ENCODE peak calls at places on chromosomes 5 and 9, in five cellular contexts. R, X, I, L and Q are unnamed samples.
A peak's percentile ranks its signal among the peaks of the same experiment; 100 is the strongest.

GRCh38 chr5:41459557-41459956 is 50.8 kb downstream of the PLCXD3 start:
- DNase-seq in R (no peak), X (no peak), I (no peak), L (no peak), Q (no peak)

GRCh38 chr9:127419306-127419705 is 4.9 kb upstream of the ZNF79 start:
- DNase-seq in R (no peak), X (no peak), I (no peak), L (no peak), Q (no peak)

GRCh38 chr5:54719384-54720306 is 202.1 kb downstream of the SNX18 start:
- DNase-seq in R (no peak), X (no peak), I (no peak), L (no peak), Q (no peak)

GRCh38 chr5:88729476-88730182 is 153.4 kb downstream of the MEF2C start:
- DNase-seq in R (peak; percentile 61), X (peak; percentile 86), I (no peak), L (peak; percentile 80), Q (peak; percentile 26)

GRCh38 chr5:106047341-106047740 is 1623.4 kb downstream of the EFNA5 start:
- DNase-seq in R (no peak), X (no peak), I (no peak), L (no peak), Q (no peak)

GRCh38 chr9:37200572-37201005 is 80.2 kb downstream of the ZCCHC7 start:
- DNase-seq in R (peak; percentile 36), X (no peak), I (no peak), L (no peak), Q (no peak)

GRCh38 chr5:125331987-125332628 is 585.7 kb upstream of the ZNF608 start:
- DNase-seq in R (no peak), X (no peak), I (no peak), L (no peak), Q (no peak)

GRCh38 chr5:90542827-90543519 is 13.6 kb upstream of the LYSMD3 start:
- DNase-seq in R (no peak), X (no peak), I (no peak), L (no peak), Q (no peak)

GRCh38 chr5:64666058-64666457 is 24.2 kb upstream of the SHISAL2B start:
- DNase-seq in R (no peak), X (peak; percentile 65), I (no peak), L (no peak), Q (no peak)

GRCh38 chr9:105698348-105698747 is 4.0 kb downstream of the TMEM38B start:
- DNase-seq in R (no peak), X (no peak), I (no peak), L (no peak), Q (no peak)

GRCh38 chr9:116549061-116549664 is 137.9 kb upstream of the TRIM32 start:
- DNase-seq in R (peak; percentile 66), X (peak; percentile 87), I (peak; percentile 92), L (peak; percentile 85), Q (peak; percentile 84)

GRCh38 chr5:119063579-119064379 is 7.1 kb upstream of the DMXL1 start:
- DNase-seq in R (no peak), X (peak; percentile 24), I (no peak), L (no peak), Q (no peak)

GRCh38 chr9:81621785-81622243 is 67.5 kb downstream of the TLE1 start:
- DNase-seq in R (no peak), X (no peak), I (no peak), L (no peak), Q (no peak)

GRCh38 chr9:122444366-122444765 is 33.4 kb downstream of the OR1J1 start:
- DNase-seq in R (peak; percentile 88), X (no peak), I (no peak), L (no peak), Q (peak; percentile 81)

GRCh38 chr9:1490341-1491115 is 440.4 kb downstream of the DMRT2 start:
- DNase-seq in R (no peak), X (no peak), I (no peak), L (no peak), Q (no peak)

GRCh38 chr5:181099453-181100086 is 31.4 kb downstream of the OR2V1 start:
- DNase-seq in R (no peak), X (no peak), I (no peak), L (no peak), Q (no peak)

GRCh38 chr9:4855861-4856260 is 63.1 kb downstream of the RCL1 start:
- DNase-seq in R (peak; percentile 57), X (peak; percentile 30), I (no peak), L (no peak), Q (no peak)

GRCh38 chr9:33489070-33489469 is 15.3 kb upstream of the NOL6 start:
- DNase-seq in R (no peak), X (no peak), I (no peak), L (no peak), Q (peak; percentile 49)

GRCh38 chr5:50401337-50401736 is 39.8 kb downstream of the EMB start:
- DNase-seq in R (no peak), X (no peak), I (no peak), L (no peak), Q (no peak)

GRCh38 chr5:33834334-33834733 is 57.5 kb downstream of the ADAMTS12 start:
- DNase-seq in R (no peak), X (no peak), I (no peak), L (no peak), Q (no peak)

GRCh38 chr5:116990010-116990409 is 415.4 kb upstream of the SEMA6A start:
- DNase-seq in R (no peak), X (no peak), I (no peak), L (no peak), Q (no peak)

GRCh38 chr5:55072668-55073067 is 29.8 kb upstream of the GZMA start:
- DNase-seq in R (no peak), X (no peak), I (no peak), L (no peak), Q (no peak)

GRCh38 chr5:150469718-150470470 is 20.4 kb upstream of the RPS14 start:
- DNase-seq in R (peak; percentile 93), X (peak; percentile 46), I (no peak), L (no peak), Q (peak; percentile 97)

GRCh38 chr9:92726971-92727715 is 37.5 kb downstream of the BICD2 start:
- DNase-seq in R (no peak), X (no peak), I (no peak), L (no peak), Q (no peak)

GRCh38 chr5:142320427-142320732 is 4.4 kb downstream of the SPRY4 start:
- DNase-seq in R (no peak), X (peak; percentile 46), I (no peak), L (no peak), Q (no peak)

GRCh38 chr5:97297063-97297715 is 114.1 kb upstream of the RIOK2 start:
- DNase-seq in R (peak; percentile 2), X (peak; percentile 49), I (no peak), L (no peak), Q (no peak)

GRCh38 chr5:147559725-147560124 is 49.9 kb upstream of the DPYSL3 start:
- DNase-seq in R (no peak), X (no peak), I (no peak), L (no peak), Q (no peak)

GRCh38 chr9:112531666-112532282 is 45.1 kb downstream of the KIAA1958 start:
- DNase-seq in R (no peak), X (no peak), I (no peak), L (no peak), Q (no peak)

GRCh38 chr9:131393622-131394463 is at the start of gene PRRC2B:
- DNase-seq in R (no peak), X (peak; percentile 95), I (peak; percentile 93), L (peak; percentile 82), Q (no peak)

GRCh38 chr9:112793213-112793810 is 42.8 kb downstream of the SNX30 start:
- DNase-seq in R (peak; percentile 40), X (peak; percentile 54), I (peak; percentile 85), L (peak; percentile 29), Q (no peak)

GRCh38 chr5:176793343-176793699 is 17.0 kb upstream of the UNC5A start:
- DNase-seq in R (no peak), X (no peak), I (no peak), L (no peak), Q (no peak)

GRCh38 chr5:6572825-6573380 is 59.9 kb downstream of the NSUN2 start:
- DNase-seq in R (no peak), X (no peak), I (no peak), L (no peak), Q (no peak)

GRCh38 chr9:135611875-135612209 is 27.5 kb downstream of the GLT6D1 start:
- DNase-seq in R (no peak), X (no peak), I (no peak), L (no peak), Q (no peak)

GRCh38 chr5:132751444-132751843 is 4.2 kb downstream of the CCNI2 start:
- DNase-seq in R (no peak), X (no peak), I (peak; percentile 68), L (peak; percentile 74), Q (no peak)

GRCh38 chr5:10168254-10168653 is 81.4 kb downstream of the ATPSCKMT start:
- DNase-seq in R (no peak), X (no peak), I (no peak), L (no peak), Q (no peak)
- TF ChIP-seq CTCF in R (no peak), X (no peak), I (no peak), L (no peak), Q (no peak)

DNA sequence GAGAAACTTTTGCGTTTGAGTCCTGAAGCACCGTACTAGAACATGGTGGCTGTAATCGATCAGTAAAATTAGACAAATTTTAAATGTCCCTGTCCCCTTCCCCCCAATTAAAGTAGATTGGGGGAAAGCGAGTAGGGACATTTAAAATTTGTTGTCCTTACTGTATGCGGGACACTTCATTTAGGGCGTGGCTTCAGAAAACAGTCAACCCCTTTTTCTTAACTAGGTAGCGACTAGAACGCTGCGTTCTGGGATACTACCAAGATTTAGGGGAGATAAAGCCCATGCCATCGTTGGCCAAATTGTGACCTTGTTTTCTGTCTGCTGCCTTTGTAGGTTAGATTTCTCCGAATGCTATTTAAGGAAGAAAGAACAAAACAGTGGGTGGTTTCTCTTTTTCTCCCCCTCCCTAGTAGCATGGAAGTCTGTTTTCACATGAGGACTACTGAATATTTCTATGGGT is 1.2 kb downstream of the CKS2 start:
- DNase-seq in R (no peak), X (peak; percentile 28), I (no peak), L (no peak), Q (no peak)
- H3K4me3 ChIP-seq in R (peak overlapping the region; percentile 92), X (peak overlapping the region; percentile 26), I (peak overlapping the region; percentile 76), L (no peak overlapping the region), Q (peak overlapping the region; percentile 79)

GRCh38 chr5:37494756-37495155 is 115.6 kb downstream of the WDR70 start:
- DNase-seq in R (no peak), X (no peak), I (no peak), L (no peak), Q (peak; percentile 22)
- TF ChIP-seq CTCF in R (no peak), X (no peak), I (no peak), L (no peak), Q (no peak)

GRCh38 chr5:102764381-102765005 is 9.4 kb downstream of the PAM start:
- DNase-seq in R (no peak), X (no peak), I (no peak), L (no peak), Q (no peak)
- H3K4me3 ChIP-seq in R (no peak overlapping the region), X (no peak overlapping the region), I (no peak overlapping the region), L (no peak overlapping the region), Q (no peak overlapping the region)

GRCh38 chr5:157855404-157855994 is 3.4 kb downstream of the CLINT1 start:
- DNase-seq in R (peak; percentile 11), X (peak; percentile 65), I (no peak), L (peak; percentile 50), Q (no peak)
- TF ChIP-seq CTCF in R (peak; percentile 69), X (peak; percentile 65), I (peak; percentile 48), L (peak; percentile 58), Q (peak; percentile 71)